ENCODE peak calls at places on chromosome 12, in six cellular contexts. C is stimulated activated CD8-positive, alpha-beta memory T cell treated with anti-CD3 and anti-CD28 coated beads, Interleukin-15, amount 100 ng/mL, for 48 hours; P is GM18507; B is T-helper 2 cell; Q is M059J; K is T-helper 1 cell. Y is an unnamed sample.

GRCh38 chr12:109525279-109525585 is 47.8 kb downstream of the UBE3B start:
- DNase-seq in Q (no peak), K (no peak), B (no peak), C (no peak), P (no peak), Y (no peak)

GRCh38 chr12:106086696-106087095 is 52.1 kb downstream of the NUAK1 start:
- DNase-seq in Q (no peak), B (no peak), P (no peak), C (no peak), K (no peak), Y (no peak)

GRCh38 chr12:3604750-3605638 is 114.0 kb downstream of the PRMT8 start:
- DNase-seq in Q (peak), C (no peak), K (no peak), B (no peak), P (no peak), Y (no peak)

GRCh38 chr12:9404031-9404430 is 195.8 kb upstream of the PZP start:
- DNase-seq in K (no peak), Q (no peak), P (no peak), C (no peak), B (no peak), Y (no peak)

GRCh38 chr12:43238281-43238680 is 313.7 kb downstream of the ADAMTS20 start:
- DNase-seq in Q (peak), P (no peak), K (no peak), B (no peak), C (no peak), Y (no peak)

GRCh38 chr12:1719139-1719538 is 28.3 kb downstream of the ADIPOR2 start:
- DNase-seq in C (no peak), K (no peak), Q (no peak), B (no peak), P (no peak), Y (no peak)

GRCh38 chr12:110171186-110171538 is 47.0 kb downstream of the IFT81 start:
- DNase-seq in C (no peak), K (no peak), Q (no peak), B (no peak), P (no peak), Y (no peak)

GRCh38 chr12:12331244-12331771 is 18.7 kb downstream of the MANSC1 start:
- DNase-seq in B (no peak), K (no peak), Q (no peak), P (no peak), C (no peak), Y (no peak)

GRCh38 chr12:115599251-115599811 is 678.2 kb downstream of the MED13L start:
- DNase-seq in B (no peak), K (no peak), Q (peak), P (no peak), C (no peak), Y (no peak)

GRCh38 chr12:70828391-70828790 is 92.1 kb downstream of the PTPRR start:
- DNase-seq in K (no peak), P (no peak), C (no peak), Q (peak), B (no peak), Y (no peak)

GRCh38 chr12:12823308-12823707 is 10.2 kb downstream of the DDX47 start:
- DNase-seq in K (no peak), C (no peak), P (no peak), Q (peak), B (no peak), Y (no peak)

GRCh38 chr12:117472983-117473382 is 111.6 kb upstream of the NOS1 start:
- DNase-seq in C (no peak), P (no peak), B (no peak), K (no peak), Q (no peak), Y (no peak)

GRCh38 chr12:26520154-26520553 is 312.8 kb downstream of the ITPR2 start:
- DNase-seq in K (no peak), Q (no peak), C (no peak), B (no peak), P (no peak), Y (no peak)

GRCh38 chr12:92759634-92760268 is 57.0 kb downstream of the PLEKHG7 start:
- DNase-seq in B (no peak), K (no peak), Q (peak), P (no peak), C (no peak), Y (no peak)